ENCODE peak calls at places on chromosome 19, in seven cellular contexts. One of them, this sample, is unnamed.

GRCh38 chr19:10412257-10412977 is 7.9 kb upstream of the PDE4A start:
- DNase-seq in body of pancreas: no peak
- DNase-seq in stimulated activated CD4-positive, alpha-beta T cell treated with anti-CD3 and anti-CD28 coated beads, Interleukin-4, amount 100 ng/mL, for 48 hours: no peak
- DNase-seq in A172: no peak
- DNase-seq in BE2C: no peak
- DNase-seq in breast epithelium: no peak
- DNase-seq in NCI-H510A treated with DMSO at 0.1 percent for 48 hours: peak
- DNase-seq in this sample: no peak

GRCh38 chr19:24065865-24066604 is 21.0 kb upstream of the ZNF254 start:
- DNase-seq in NCI-H510A treated with DMSO at 0.1 percent for 48 hours: no peak
- DNase-seq in breast epithelium: no peak
- DNase-seq in stimulated activated CD4-positive, alpha-beta T cell treated with anti-CD3 and anti-CD28 coated beads, Interleukin-4, amount 100 ng/mL, for 48 hours: no peak
- DNase-seq in body of pancreas: no peak
- DNase-seq in A172: no peak
- DNase-seq in BE2C: no peak
- DNase-seq in this sample: no peak

GRCh38 chr19:49224856-49225255 is 67.3 kb downstream of the TRPM4 start:
- DNase-seq in stimulated activated CD4-positive, alpha-beta T cell treated with anti-CD3 and anti-CD28 coated beads, Interleukin-4, amount 100 ng/mL, for 48 hours: no peak
- DNase-seq in body of pancreas: peak
- DNase-seq in NCI-H510A treated with DMSO at 0.1 percent for 48 hours: peak
- DNase-seq in BE2C: peak
- DNase-seq in breast epithelium: no peak
- DNase-seq in A172: peak
- DNase-seq in this sample: peak

GRCh38 chr19:48292798-48293197 is 22.9 kb downstream of the ZNF114 start:
- DNase-seq in BE2C: no peak
- DNase-seq in A172: peak
- DNase-seq in body of pancreas: no peak
- DNase-seq in NCI-H510A treated with DMSO at 0.1 percent for 48 hours: no peak
- DNase-seq in stimulated activated CD4-positive, alpha-beta T cell treated with anti-CD3 and anti-CD28 coated beads, Interleukin-4, amount 100 ng/mL, for 48 hours: no peak
- DNase-seq in breast epithelium: no peak
- DNase-seq in this sample: no peak

GRCh38 chr19:34500656-34501120 is 19.1 kb downstream of the WTIP start:
- DNase-seq in A172: no peak
- DNase-seq in breast epithelium: no peak
- DNase-seq in stimulated activated CD4-positive, alpha-beta T cell treated with anti-CD3 and anti-CD28 coated beads, Interleukin-4, amount 100 ng/mL, for 48 hours: no peak
- DNase-seq in BE2C: no peak
- DNase-seq in body of pancreas: no peak
- DNase-seq in NCI-H510A treated with DMSO at 0.1 percent for 48 hours: no peak
- DNase-seq in this sample: no peak

GRCh38 chr19:51027873-51028272 is 1.5 kb upstream of the KLK11 start:
- DNase-seq in body of pancreas: no peak
- DNase-seq in breast epithelium: no peak
- DNase-seq in A172: no peak
- DNase-seq in NCI-H510A treated with DMSO at 0.1 percent for 48 hours: no peak
- DNase-seq in BE2C: no peak
- DNase-seq in stimulated activated CD4-positive, alpha-beta T cell treated with anti-CD3 and anti-CD28 coated beads, Interleukin-4, amount 100 ng/mL, for 48 hours: no peak
- DNase-seq in this sample: no peak

GRCh38 chr19:31263317-31263716 is 85.9 kb downstream of the TSHZ3 start:
- DNase-seq in BE2C: no peak
- DNase-seq in breast epithelium: peak
- DNase-seq in stimulated activated CD4-positive, alpha-beta T cell treated with anti-CD3 and anti-CD28 coated beads, Interleukin-4, amount 100 ng/mL, for 48 hours: no peak
- DNase-seq in body of pancreas: no peak
- DNase-seq in NCI-H510A treated with DMSO at 0.1 percent for 48 hours: no peak
- DNase-seq in A172: no peak
- DNase-seq in this sample: no peak

GRCh38 chr19:29672933-29673336 is 7.7 kb downstream of the PLEKHF1 start:
- DNase-seq in body of pancreas: peak
- DNase-seq in A172: no peak
- DNase-seq in BE2C: no peak
- DNase-seq in stimulated activated CD4-positive, alpha-beta T cell treated with anti-CD3 and anti-CD28 coated beads, Interleukin-4, amount 100 ng/mL, for 48 hours: peak
- DNase-seq in NCI-H510A treated with DMSO at 0.1 percent for 48 hours: no peak
- DNase-seq in breast epithelium: no peak
- DNase-seq in this sample: no peak

GRCh38 chr19:10551698-10552301 is 8.1 kb downstream of the ATG4D start:
- DNase-seq in body of pancreas: peak
- DNase-seq in NCI-H510A treated with DMSO at 0.1 percent for 48 hours: no peak
- DNase-seq in A172: peak
- DNase-seq in stimulated activated CD4-positive, alpha-beta T cell treated with anti-CD3 and anti-CD28 coated beads, Interleukin-4, amount 100 ng/mL, for 48 hours: no peak
- DNase-seq in breast epithelium: no peak
- DNase-seq in BE2C: peak
- DNase-seq in this sample: peak

GRCh38 chr19:10751109-10751972 is 33.5 kb downstream of the DNM2 start:
- DNase-seq in A172: no peak
- DNase-seq in NCI-H510A treated with DMSO at 0.1 percent for 48 hours: no peak
- DNase-seq in BE2C: no peak
- DNase-seq in body of pancreas: peak
- DNase-seq in breast epithelium: peak
- DNase-seq in stimulated activated CD4-positive, alpha-beta T cell treated with anti-CD3 and anti-CD28 coated beads, Interleukin-4, amount 100 ng/mL, for 48 hours: no peak
- DNase-seq in this sample: no peak

GRCh38 chr19:17402982-17403855 is 2.2 kb downstream of the BST2 start:
- DNase-seq in stimulated activated CD4-positive, alpha-beta T cell treated with anti-CD3 and anti-CD28 coated beads, Interleukin-4, amount 100 ng/mL, for 48 hours: peak
- DNase-seq in A172: no peak
- DNase-seq in NCI-H510A treated with DMSO at 0.1 percent for 48 hours: no peak
- DNase-seq in body of pancreas: no peak
- DNase-seq in breast epithelium: no peak
- DNase-seq in BE2C: peak
- DNase-seq in this sample: peak

GRCh38 chr19:46860846-46861690 is at the start of gene ARHGAP35:
- DNase-seq in BE2C: no peak
- DNase-seq in A172: no peak
- DNase-seq in body of pancreas: peak
- DNase-seq in NCI-H510A treated with DMSO at 0.1 percent for 48 hours: no peak
- DNase-seq in stimulated activated CD4-positive, alpha-beta T cell treated with anti-CD3 and anti-CD28 coated beads, Interleukin-4, amount 100 ng/mL, for 48 hours: peak
- DNase-seq in breast epithelium: no peak
- DNase-seq in this sample: peak

GRCh38 chr19:53254451-53255341 is at the start of gene ZNF677:
- DNase-seq in NCI-H510A treated with DMSO at 0.1 percent for 48 hours: no peak
- DNase-seq in A172: peak
- DNase-seq in stimulated activated CD4-positive, alpha-beta T cell treated with anti-CD3 and anti-CD28 coated beads, Interleukin-4, amount 100 ng/mL, for 48 hours: peak
- DNase-seq in body of pancreas: peak
- DNase-seq in BE2C: peak
- DNase-seq in breast epithelium: peak
- DNase-seq in this sample: no peak

GRCh38 chr19:35216833-35217707 is 11.5 kb downstream of the FAM187B start:
- DNase-seq in stimulated activated CD4-positive, alpha-beta T cell treated with anti-CD3 and anti-CD28 coated beads, Interleukin-4, amount 100 ng/mL, for 48 hours: no peak
- DNase-seq in breast epithelium: no peak
- DNase-seq in NCI-H510A treated with DMSO at 0.1 percent for 48 hours: no peak
- DNase-seq in body of pancreas: peak
- DNase-seq in A172: no peak
- DNase-seq in BE2C: no peak
- DNase-seq in this sample: no peak

GRCh38 chr19:6887326-6887725 is at the start of gene ADGRE1:
- DNase-seq in BE2C: no peak
- DNase-seq in NCI-H510A treated with DMSO at 0.1 percent for 48 hours: no peak
- DNase-seq in breast epithelium: no peak
- DNase-seq in body of pancreas: peak
- DNase-seq in A172: no peak
- DNase-seq in stimulated activated CD4-positive, alpha-beta T cell treated with anti-CD3 and anti-CD28 coated beads, Interleukin-4, amount 100 ng/mL, for 48 hours: peak
- DNase-seq in this sample: no peak

GRCh38 chr19:1651548-1652394 is 644 bp downstream of the TCF3 start:
- DNase-seq in body of pancreas: peak
- DNase-seq in breast epithelium: peak
- DNase-seq in stimulated activated CD4-positive, alpha-beta T cell treated with anti-CD3 and anti-CD28 coated beads, Interleukin-4, amount 100 ng/mL, for 48 hours: peak
- DNase-seq in NCI-H510A treated with DMSO at 0.1 percent for 48 hours: peak
- DNase-seq in A172: no peak
- DNase-seq in BE2C: peak
- DNase-seq in this sample: peak

GRCh38 chr19:522726-523125 is 8.8 kb upstream of the CDC34 start:
- DNase-seq in stimulated activated CD4-positive, alpha-beta T cell treated with anti-CD3 and anti-CD28 coated beads, Interleukin-4, amount 100 ng/mL, for 48 hours: no peak
- DNase-seq in A172: no peak
- DNase-seq in NCI-H510A treated with DMSO at 0.1 percent for 48 hours: no peak
- DNase-seq in body of pancreas: no peak
- DNase-seq in breast epithelium: no peak
- DNase-seq in BE2C: no peak
- DNase-seq in this sample: no peak

GRCh38 chr19:27974082-27974513 is 1238.9 kb downstream of the UQCRFS1 start:
- DNase-seq in stimulated activated CD4-positive, alpha-beta T cell treated with anti-CD3 and anti-CD28 coated beads, Interleukin-4, amount 100 ng/mL, for 48 hours: peak
- DNase-seq in A172: peak
- DNase-seq in breast epithelium: no peak
- DNase-seq in body of pancreas: peak
- DNase-seq in NCI-H510A treated with DMSO at 0.1 percent for 48 hours: no peak
- DNase-seq in BE2C: no peak
- DNase-seq in this sample: no peak

GRCh38 chr19:52464798-52465470 is 11.6 kb downstream of the ZNF578 start:
- DNase-seq in body of pancreas: no peak
- DNase-seq in stimulated activated CD4-positive, alpha-beta T cell treated with anti-CD3 and anti-CD28 coated beads, Interleukin-4, amount 100 ng/mL, for 48 hours: no peak
- DNase-seq in A172: peak
- DNase-seq in NCI-H510A treated with DMSO at 0.1 percent for 48 hours: no peak
- DNase-seq in breast epithelium: no peak
- DNase-seq in BE2C: no peak
- DNase-seq in this sample: peak

GRCh38 chr19:4120933-4121612 is 2.8 kb downstream of the MAP2K2 start:
- DNase-seq in breast epithelium: no peak
- DNase-seq in NCI-H510A treated with DMSO at 0.1 percent for 48 hours: no peak
- DNase-seq in stimulated activated CD4-positive, alpha-beta T cell treated with anti-CD3 and anti-CD28 coated beads, Interleukin-4, amount 100 ng/mL, for 48 hours: no peak
- DNase-seq in BE2C: no peak
- DNase-seq in body of pancreas: no peak
- DNase-seq in A172: no peak
- DNase-seq in this sample: no peak

GRCh38 chr19:39406656-39407393 is at the start of gene ZFP36:
- DNase-seq in breast epithelium: peak
- DNase-seq in NCI-H510A treated with DMSO at 0.1 percent for 48 hours: peak
- DNase-seq in body of pancreas: peak
- DNase-seq in BE2C: peak
- DNase-seq in A172: peak
- DNase-seq in stimulated activated CD4-positive, alpha-beta T cell treated with anti-CD3 and anti-CD28 coated beads, Interleukin-4, amount 100 ng/mL, for 48 hours: peak
- DNase-seq in this sample: peak

GRCh38 chr19:48878219-48879024 is 6.2 kb downstream of the PPP1R15A start:
- DNase-seq in stimulated activated CD4-positive, alpha-beta T cell treated with anti-CD3 and anti-CD28 coated beads, Interleukin-4, amount 100 ng/mL, for 48 hours: no peak
- DNase-seq in BE2C: no peak
- DNase-seq in NCI-H510A treated with DMSO at 0.1 percent for 48 hours: no peak
- DNase-seq in A172: no peak
- DNase-seq in body of pancreas: no peak
- DNase-seq in breast epithelium: no peak
- DNase-seq in this sample: no peak

GRCh38 chr19:18520848-18521691 is 800 bp downstream of the ELL start:
- DNase-seq in breast epithelium: no peak
- DNase-seq in stimulated activated CD4-positive, alpha-beta T cell treated with anti-CD3 and anti-CD28 coated beads, Interleukin-4, amount 100 ng/mL, for 48 hours: no peak
- DNase-seq in NCI-H510A treated with DMSO at 0.1 percent for 48 hours: no peak
- DNase-seq in body of pancreas: peak
- DNase-seq in A172: no peak
- DNase-seq in BE2C: peak
- DNase-seq in this sample: no peak

GRCh38 chr19:53365899-53366493 is 491 bp downstream of the ZNF525 start:
- DNase-seq in breast epithelium: no peak
- DNase-seq in body of pancreas: no peak
- DNase-seq in stimulated activated CD4-positive, alpha-beta T cell treated with anti-CD3 and anti-CD28 coated beads, Interleukin-4, amount 100 ng/mL, for 48 hours: peak
- DNase-seq in BE2C: peak
- DNase-seq in A172: no peak
- DNase-seq in NCI-H510A treated with DMSO at 0.1 percent for 48 hours: no peak
- DNase-seq in this sample: no peak

GRCh38 chr19:39878398-39878797 is 32.2 kb upstream of the FBL start:
- DNase-seq in NCI-H510A treated with DMSO at 0.1 percent for 48 hours: no peak
- DNase-seq in BE2C: no peak
- DNase-seq in stimulated activated CD4-positive, alpha-beta T cell treated with anti-CD3 and anti-CD28 coated beads, Interleukin-4, amount 100 ng/mL, for 48 hours: no peak
- DNase-seq in body of pancreas: no peak
- DNase-seq in A172: no peak
- DNase-seq in breast epithelium: no peak
- DNase-seq in this sample: no peak

GRCh38 chr19:46115396-46116109 is 8.9 kb downstream of the IGFL3 start:
- DNase-seq in body of pancreas: peak
- DNase-seq in NCI-H510A treated with DMSO at 0.1 percent for 48 hours: no peak
- DNase-seq in breast epithelium: peak
- DNase-seq in A172: peak
- DNase-seq in stimulated activated CD4-positive, alpha-beta T cell treated with anti-CD3 and anti-CD28 coated beads, Interleukin-4, amount 100 ng/mL, for 48 hours: peak
- DNase-seq in BE2C: peak
- DNase-seq in this sample: no peak